ENCODE peak calls at places on chromosome 6, in eight cellular contexts. G, K, U, Y, C, I, F and L are unnamed samples.

GRCh38 chr6:40164345-40164755 is 230.1 kb upstream of the MOCS1 start:
- DNase-seq in C (peak), F (no peak), I (no peak), K (no peak), U (no peak), Y (peak), G (no peak), L (no peak)

GRCh38 chr6:137013738-137014602 is 30.8 kb downstream of the IL20RA start:
- DNase-seq in K (no peak), G (no peak), F (no peak), I (peak), C (peak), Y (no peak), U (peak), L (no peak)

GRCh38 chr6:16055852-16056251 is 73.0 kb upstream of the MYLIP start:
- DNase-seq in Y (no peak), C (no peak), U (no peak), G (no peak), I (no peak), F (no peak), K (no peak), L (no peak)

GRCh38 chr6:48512396-48512795 is 401.4 kb upstream of the PTCHD4 start:
- DNase-seq in I (no peak), Y (no peak), F (no peak), U (no peak), K (no peak), C (no peak), G (no peak), L (no peak)

GRCh38 chr6:69308584-69308983 is 488.2 kb downstream of the LMBRD1 start:
- DNase-seq in U (no peak), C (no peak), G (no peak), F (no peak), I (no peak), Y (no peak), K (no peak), L (no peak)

GRCh38 chr6:17064975-17065374 is 36.9 kb upstream of the STMND1 start:
- DNase-seq in Y (no peak), C (no peak), F (no peak), G (no peak), U (no peak), I (no peak), K (no peak), L (no peak)

GRCh38 chr6:163179061-163179460 is 235.5 kb upstream of the QKI start:
- DNase-seq in U (no peak), I (no peak), Y (no peak), K (no peak), F (no peak), G (no peak), C (no peak), L (no peak)

GRCh38 chr6:17881085-17881883 is 106.2 kb downstream of the KIF13A start:
- DNase-seq in K (no peak), I (no peak), U (no peak), C (no peak), Y (no peak), G (no peak), F (no peak), L (no peak)

GRCh38 chr6:45644720-45645119 is 267.0 kb upstream of the SUPT3H start:
- DNase-seq in Y (no peak), C (no peak), F (no peak), G (no peak), U (no peak), I (no peak), K (no peak), L (no peak)

GRCh38 chr6:166771701-166772100 is 144.7 kb upstream of the RPS6KA2 start:
- DNase-seq in C (no peak), I (no peak), K (no peak), G (peak), F (no peak), U (no peak), Y (no peak), L (no peak)

GRCh38 chr6:49935387-49935786 is 28.6 kb downstream of the DEFB114 start:
- DNase-seq in Y (no peak), I (no peak), K (no peak), U (no peak), F (no peak), C (no peak), G (no peak), L (no peak)

GRCh38 chr6:73803562-73804221 is 107.7 kb downstream of the CD109 start:
- DNase-seq in Y (peak), F (peak), U (peak), C (peak), I (no peak), K (peak), G (peak), L (peak)

GRCh38 chr6:127484207-127484858 is 25.1 kb upstream of the KIAA0408 start:
- DNase-seq in K (peak), G (no peak), C (peak), Y (no peak), F (no peak), U (peak), I (no peak), L (peak)

GRCh38 chr6:80541186-80541585 is 434.7 kb downstream of the BCKDHB start:
- DNase-seq in Y (no peak), K (peak), G (no peak), F (peak), C (peak), U (no peak), I (no peak), L (no peak)

GRCh38 chr6:134850906-134851305 is 99.0 kb downstream of the ALDH8A1 start:
- DNase-seq in K (no peak), U (no peak), F (no peak), C (no peak), Y (no peak), I (no peak), G (no peak), L (no peak)

GRCh38 chr6:119119989-119120388 is 41.5 kb upstream of the FAM184A start:
- DNase-seq in C (peak), K (no peak), U (no peak), F (peak), G (no peak), Y (no peak), I (no peak), L (no peak)

GRCh38 chr6:29762051-29762450 is 38.8 kb downstream of the HLA-F start:
- DNase-seq in I (no peak), K (no peak), U (no peak), Y (no peak), G (peak), F (no peak), C (no peak), L (no peak)

GRCh38 chr6:24330137-24330732 is 27.6 kb downstream of the DCDC2 start:
- DNase-seq in K (no peak), C (no peak), F (no peak), U (no peak), G (no peak), Y (no peak), I (peak), L (peak)

GRCh38 chr6:62229231-62229630 is 56.8 kb downstream of the KHDRBS2 start:
- DNase-seq in G (no peak), I (no peak), K (no peak), Y (no peak), U (no peak), F (no peak), C (no peak), L (no peak)

GRCh38 chr6:145497006-145497405 is 238.3 kb downstream of the EPM2A start:
- DNase-seq in K (no peak), G (no peak), F (no peak), Y (no peak), C (no peak), U (no peak), I (no peak), L (no peak)

GRCh38 chr6:39416728-39417127 is 94.2 kb upstream of the KCNK16 start:
- DNase-seq in G (no peak), F (peak), I (no peak), U (no peak), Y (no peak), K (no peak), C (peak), L (no peak)

GRCh38 chr6:34053721-34054120 is 92.2 kb downstream of the GRM4 start:
- DNase-seq in G (no peak), C (no peak), U (peak), F (no peak), Y (no peak), I (peak), K (no peak), L (no peak)

GRCh38 chr6:117459447-117459944 is 23.0 kb upstream of the DCBLD1 start:
- DNase-seq in Y (no peak), U (no peak), C (no peak), F (no peak), I (no peak), G (no peak), K (no peak), L (no peak)

GRCh38 chr6:137927777-137928218 is 60.7 kb downstream of the TNFAIP3 start:
- DNase-seq in F (no peak), I (no peak), K (peak), Y (no peak), G (no peak), C (no peak), U (peak), L (peak)

GRCh38 chr6:66866801-66867200 is 1159.8 kb upstream of the EYS start:
- DNase-seq in F (no peak), C (no peak), I (no peak), Y (no peak), G (no peak), K (no peak), U (no peak), L (no peak)

GRCh38 chr6:14964486-14964885 is 281.4 kb upstream of the JARID2 start:
- DNase-seq in Y (peak), U (no peak), K (no peak), C (no peak), F (no peak), I (no peak), G (no peak), L (no peak)

GRCh38 chr6:127051571-127052260 is 66.8 kb upstream of the RSPO3 start:
- DNase-seq in Y (no peak), K (no peak), I (no peak), U (no peak), C (peak), F (peak), G (no peak), L (no peak)

GRCh38 chr6:142839686-142840040 is 105.3 kb downstream of the HIVEP2 start:
- DNase-seq in Y (no peak), C (no peak), G (no peak), I (no peak), F (no peak), U (no peak), K (no peak), L (no peak)

GRCh38 chr6:158004696-158005095 is 23.0 kb downstream of the SYNJ2 start:
- DNase-seq in Y (no peak), K (no peak), G (no peak), I (no peak), C (no peak), F (no peak), U (no peak), L (no peak)

GRCh38 chr6:90136176-90136575 is 160.5 kb downstream of the BACH2 start:
- DNase-seq in F (no peak), I (no peak), K (no peak), G (no peak), C (no peak), Y (no peak), U (no peak), L (no peak)

GRCh38 chr6:135488023-135488422 is 9.5 kb downstream of the AHI1 start:
- DNase-seq in I (no peak), G (no peak), Y (no peak), F (peak), U (no peak), K (no peak), C (no peak), L (no peak)

GRCh38 chr6:15956205-15957106 is 172.4 kb upstream of the MYLIP start:
- DNase-seq in K (no peak), G (no peak), F (no peak), I (peak), C (no peak), U (no peak), Y (no peak), L (no peak)

GRCh38 chr6:18415671-18416340 is 28.7 kb downstream of the RNF144B start:
- DNase-seq in F (no peak), C (no peak), U (no peak), K (no peak), G (no peak), Y (no peak), I (no peak), L (no peak)

GRCh38 chr6:3163248-3163594 is 5.9 kb upstream of the TUBB2A start:
- DNase-seq in I (no peak), Y (no peak), C (no peak), F (no peak), G (no peak), U (no peak), K (no peak), L (no peak)

GRCh38 chr6:158170656-158171081 is 2.5 kb downstream of the GTF2H5 start:
- DNase-seq in G (no peak), F (peak), Y (no peak), K (no peak), I (no peak), U (no peak), C (peak), L (no peak)

GRCh38 chr6:8113260-8113659 is 10.9 kb upstream of the EEF1E1 start:
- DNase-seq in G (no peak), F (no peak), Y (no peak), U (no peak), I (no peak), K (no peak), C (no peak), L (no peak)

GRCh38 chr6:42021847-42022754 is 28.2 kb upstream of the TAF8 start:
- DNase-seq in F (no peak), U (peak), I (no peak), K (peak), Y (peak), C (no peak), G (no peak), L (peak)

GRCh38 chr6:414447-414846 is 22.9 kb downstream of the IRF4 start:
- DNase-seq in G (no peak), C (no peak), K (no peak), Y (no peak), I (no peak), U (peak), F (no peak), L (peak)

GRCh38 chr6:169996652-169997051 is 245.2 kb downstream of the ERMARD start:
- DNase-seq in I (no peak), Y (no peak), K (no peak), G (no peak), C (no peak), U (no peak), F (no peak), L (no peak)

GRCh38 chr6:105136433-105137350 is 43.1 kb downstream of the POPDC3 start:
- DNase-seq in F (peak), G (peak), K (peak), C (no peak), U (no peak), Y (peak), I (peak), L (peak)